ENCODE peak calls at places on chromosome 11, in seven cellular contexts. One of them, this sample, is unnamed.

GRCh38 chr11:115606223-115607220 is 102.3 kb upstream of the CADM1 start:
- DNase-seq in adrenal gland: peak; percentile 53
- DNase-seq in ovary: peak; percentile 53
- DNase-seq in esophagus muscularis mucosa: no peak
- DNase-seq in psoas muscle: peak; percentile 33
- DNase-seq in left ventricle myocardium inferior: peak; percentile 62
- DNase-seq in right atrium auricular region: peak; percentile 62
- DNase-seq in this sample: peak; percentile 40

GRCh38 chr11:46295312-46295995 is 18.0 kb downstream of the CREB3L1 start:
- DNase-seq in left ventricle myocardium inferior: peak; percentile 81
- DNase-seq in psoas muscle: peak; percentile 81
- DNase-seq in adrenal gland: peak; percentile 83
- DNase-seq in right atrium auricular region: no peak
- DNase-seq in ovary: peak; percentile 85
- DNase-seq in esophagus muscularis mucosa: no peak
- DNase-seq in this sample: peak; percentile 87

GRCh38 chr11:24754406-24754805 is 257.6 kb downstream of the LUZP2 start:
- DNase-seq in adrenal gland: no peak
- DNase-seq in left ventricle myocardium inferior: no peak
- DNase-seq in ovary: no peak
- DNase-seq in esophagus muscularis mucosa: no peak
- DNase-seq in psoas muscle: no peak
- DNase-seq in right atrium auricular region: no peak
- DNase-seq in this sample: no peak

GRCh38 chr11:69909561-69910518 is 90.6 kb upstream of the FGF3 start:
- DNase-seq in adrenal gland: no peak
- DNase-seq in left ventricle myocardium inferior: no peak
- DNase-seq in esophagus muscularis mucosa: no peak
- DNase-seq in psoas muscle: no peak
- DNase-seq in ovary: no peak
- DNase-seq in right atrium auricular region: no peak
- DNase-seq in this sample: no peak

GRCh38 chr11:128313931-128314330 is 273.4 kb downstream of the ETS1 start:
- DNase-seq in adrenal gland: no peak
- DNase-seq in ovary: no peak
- DNase-seq in left ventricle myocardium inferior: no peak
- DNase-seq in esophagus muscularis mucosa: peak; percentile 5
- DNase-seq in psoas muscle: no peak
- DNase-seq in right atrium auricular region: no peak
- DNase-seq in this sample: no peak

GRCh38 chr11:96284917-96285316 is 58.1 kb downstream of the MAML2 start:
- DNase-seq in psoas muscle: no peak
- DNase-seq in adrenal gland: no peak
- DNase-seq in ovary: no peak
- DNase-seq in right atrium auricular region: no peak
- DNase-seq in esophagus muscularis mucosa: no peak
- DNase-seq in left ventricle myocardium inferior: no peak
- DNase-seq in this sample: no peak

GRCh38 chr11:105124756-105125155 is 14.8 kb downstream of the CARD18 start:
- DNase-seq in left ventricle myocardium inferior: no peak
- DNase-seq in psoas muscle: no peak
- DNase-seq in right atrium auricular region: no peak
- DNase-seq in ovary: no peak
- DNase-seq in adrenal gland: no peak
- DNase-seq in esophagus muscularis mucosa: no peak
- DNase-seq in this sample: no peak

GRCh38 chr11:76665172-76665571 is 5.4 kb downstream of the LRRC32 start:
- DNase-seq in ovary: no peak
- DNase-seq in right atrium auricular region: no peak
- DNase-seq in adrenal gland: no peak
- DNase-seq in esophagus muscularis mucosa: no peak
- DNase-seq in left ventricle myocardium inferior: no peak
- DNase-seq in psoas muscle: no peak
- DNase-seq in this sample: no peak

GRCh38 chr11:102757823-102758549 is 22.4 kb downstream of the MMP10 start:
- DNase-seq in right atrium auricular region: no peak
- DNase-seq in ovary: no peak
- DNase-seq in esophagus muscularis mucosa: no peak
- DNase-seq in left ventricle myocardium inferior: no peak
- DNase-seq in psoas muscle: no peak
- DNase-seq in adrenal gland: no peak
- DNase-seq in this sample: no peak

GRCh38 chr11:85232559-85232958 is 394.6 kb downstream of the DLG2 start:
- DNase-seq in left ventricle myocardium inferior: no peak
- DNase-seq in right atrium auricular region: no peak
- DNase-seq in psoas muscle: no peak
- DNase-seq in adrenal gland: no peak
- DNase-seq in esophagus muscularis mucosa: no peak
- DNase-seq in ovary: no peak
- DNase-seq in this sample: no peak

GRCh38 chr11:643849-644738 is 7.0 kb downstream of the DRD4 start:
- DNase-seq in right atrium auricular region: no peak
- DNase-seq in ovary: no peak
- DNase-seq in psoas muscle: no peak
- DNase-seq in esophagus muscularis mucosa: no peak
- DNase-seq in left ventricle myocardium inferior: no peak
- DNase-seq in adrenal gland: no peak
- DNase-seq in this sample: no peak

GRCh38 chr11:94302806-94303205 is 1.6 kb upstream of the IZUMO1R start:
- DNase-seq in adrenal gland: no peak
- DNase-seq in left ventricle myocardium inferior: no peak
- DNase-seq in esophagus muscularis mucosa: no peak
- DNase-seq in right atrium auricular region: no peak
- DNase-seq in ovary: no peak
- DNase-seq in psoas muscle: no peak
- DNase-seq in this sample: no peak

GRCh38 chr11:29119691-29120328 is 897.0 kb downstream of the KCNA4 start:
- DNase-seq in esophagus muscularis mucosa: no peak
- DNase-seq in adrenal gland: no peak
- DNase-seq in ovary: no peak
- DNase-seq in right atrium auricular region: no peak
- DNase-seq in psoas muscle: no peak
- DNase-seq in left ventricle myocardium inferior: no peak
- DNase-seq in this sample: peak; percentile 96

GRCh38 chr11:47863189-47863892 is 15.2 kb upstream of the NUP160 start:
- DNase-seq in adrenal gland: no peak
- DNase-seq in right atrium auricular region: no peak
- DNase-seq in psoas muscle: no peak
- DNase-seq in left ventricle myocardium inferior: no peak
- DNase-seq in ovary: no peak
- DNase-seq in esophagus muscularis mucosa: no peak
- DNase-seq in this sample: peak; percentile 94

GRCh38 chr11:69447786-69448185 is 33.7 kb upstream of the LINC01488 start:
- DNase-seq in right atrium auricular region: no peak
- DNase-seq in left ventricle myocardium inferior: peak; percentile 8
- DNase-seq in psoas muscle: no peak
- DNase-seq in adrenal gland: no peak
- DNase-seq in esophagus muscularis mucosa: no peak
- DNase-seq in ovary: no peak
- DNase-seq in this sample: peak; percentile 47

GRCh38 chr11:78145511-78146030 is 6.1 kb upstream of the ALG8 start:
- DNase-seq in esophagus muscularis mucosa: no peak
- DNase-seq in ovary: no peak
- DNase-seq in left ventricle myocardium inferior: no peak
- DNase-seq in psoas muscle: no peak
- DNase-seq in adrenal gland: no peak
- DNase-seq in right atrium auricular region: no peak
- DNase-seq in this sample: no peak

GRCh38 chr11:61875698-61876097 is 15.6 kb downstream of the FADS3 start:
- DNase-seq in adrenal gland: no peak
- DNase-seq in ovary: no peak
- DNase-seq in esophagus muscularis mucosa: no peak
- DNase-seq in right atrium auricular region: no peak
- DNase-seq in psoas muscle: no peak
- DNase-seq in left ventricle myocardium inferior: no peak
- DNase-seq in this sample: no peak

GRCh38 chr11:44901120-44901519 is 49.6 kb downstream of the TP53I11 start:
- DNase-seq in ovary: no peak
- DNase-seq in left ventricle myocardium inferior: no peak
- DNase-seq in esophagus muscularis mucosa: no peak
- DNase-seq in psoas muscle: no peak
- DNase-seq in adrenal gland: no peak
- DNase-seq in right atrium auricular region: no peak
- DNase-seq in this sample: no peak

GRCh38 chr11:74397531-74398243 is 546 bp downstream of the PGM2L1 start:
- DNase-seq in ovary: no peak
- DNase-seq in esophagus muscularis mucosa: no peak
- DNase-seq in adrenal gland: no peak
- DNase-seq in left ventricle myocardium inferior: no peak
- DNase-seq in psoas muscle: peak; percentile 24
- DNase-seq in right atrium auricular region: no peak
- DNase-seq in this sample: peak; percentile 23

GRCh38 chr11:36091256-36091811 is 147.5 kb downstream of the LDLRAD3 start:
- DNase-seq in right atrium auricular region: no peak
- DNase-seq in adrenal gland: no peak
- DNase-seq in ovary: no peak
- DNase-seq in esophagus muscularis mucosa: no peak
- DNase-seq in psoas muscle: no peak
- DNase-seq in left ventricle myocardium inferior: no peak
- DNase-seq in this sample: peak; percentile 45

GRCh38 chr11:45922425-45923082 is at the start of gene LARGE2:
- DNase-seq in left ventricle myocardium inferior: peak; percentile 8
- DNase-seq in adrenal gland: peak; percentile 57
- DNase-seq in esophagus muscularis mucosa: no peak
- DNase-seq in psoas muscle: no peak
- DNase-seq in right atrium auricular region: no peak
- DNase-seq in ovary: no peak
- DNase-seq in this sample: no peak

DNA sequence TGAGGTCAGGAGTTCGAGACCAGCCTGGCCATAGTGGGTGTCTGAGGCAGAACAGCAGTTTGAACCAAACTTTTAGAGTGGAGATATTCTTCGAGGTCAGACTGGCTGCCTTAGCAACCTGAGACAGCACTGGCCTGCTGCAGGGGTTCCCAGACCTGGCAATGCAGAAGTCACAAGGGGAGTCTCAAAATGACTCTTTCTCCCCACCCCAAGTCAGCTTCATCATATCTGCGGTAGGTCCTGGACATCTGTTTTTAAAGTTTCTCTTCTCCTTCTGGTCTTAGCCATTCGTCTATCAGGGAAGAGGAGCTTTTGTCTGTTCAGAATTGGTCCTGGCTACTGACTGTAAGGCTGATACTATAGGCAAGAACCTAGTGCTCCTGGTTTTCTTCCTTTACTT is 14.5 kb upstream of the CLMP start:
- DNase-seq in adrenal gland: no peak
- DNase-seq in esophagus muscularis mucosa: no peak
- DNase-seq in left ventricle myocardium inferior: no peak
- DNase-seq in right atrium auricular region: no peak
- DNase-seq in ovary: no peak
- DNase-seq in psoas muscle: no peak
- DNase-seq in this sample: no peak
- H3K27me3 ChIP-seq in adrenal gland: no peaks in the 10 kb centered on the region
- H3K27me3 ChIP-seq in esophagus muscularis mucosa: no peaks in the 10 kb centered on the region
- H3K27me3 ChIP-seq in left ventricle myocardium inferior: peaks cover 65% of the 10 kb centered on the region
- H3K27me3 ChIP-seq in right atrium auricular region: no peaks in the 10 kb centered on the region
- H3K27me3 ChIP-seq in ovary: no peaks in the 10 kb centered on the region
- H3K27me3 ChIP-seq in psoas muscle: no peaks in the 10 kb centered on the region
- H3K27me3 ChIP-seq in this sample: no peaks in the 10 kb centered on the region

GRCh38 chr11:18844753-18845367 is 53.3 kb upstream of the PTPN5 start:
- DNase-seq in adrenal gland: no peak
- DNase-seq in esophagus muscularis mucosa: no peak
- DNase-seq in right atrium auricular region: no peak
- DNase-seq in ovary: no peak
- DNase-seq in left ventricle myocardium inferior: no peak
- DNase-seq in psoas muscle: no peak
- DNase-seq in this sample: peak; percentile 1
- H3K4me1 ChIP-seq in adrenal gland: no peaks in the 10 kb centered on the region
- H3K4me1 ChIP-seq in esophagus muscularis mucosa: no peaks in the 10 kb centered on the region
- H3K4me1 ChIP-seq in right atrium auricular region: no peaks in the 10 kb centered on the region
- H3K4me1 ChIP-seq in ovary: no peaks in the 10 kb centered on the region
- H3K4me1 ChIP-seq in left ventricle myocardium inferior: no peaks in the 10 kb centered on the region
- H3K4me1 ChIP-seq in psoas muscle: no peaks in the 10 kb centered on the region
- H3K4me1 ChIP-seq in this sample: no peaks in the 10 kb centered on the region

DNA sequence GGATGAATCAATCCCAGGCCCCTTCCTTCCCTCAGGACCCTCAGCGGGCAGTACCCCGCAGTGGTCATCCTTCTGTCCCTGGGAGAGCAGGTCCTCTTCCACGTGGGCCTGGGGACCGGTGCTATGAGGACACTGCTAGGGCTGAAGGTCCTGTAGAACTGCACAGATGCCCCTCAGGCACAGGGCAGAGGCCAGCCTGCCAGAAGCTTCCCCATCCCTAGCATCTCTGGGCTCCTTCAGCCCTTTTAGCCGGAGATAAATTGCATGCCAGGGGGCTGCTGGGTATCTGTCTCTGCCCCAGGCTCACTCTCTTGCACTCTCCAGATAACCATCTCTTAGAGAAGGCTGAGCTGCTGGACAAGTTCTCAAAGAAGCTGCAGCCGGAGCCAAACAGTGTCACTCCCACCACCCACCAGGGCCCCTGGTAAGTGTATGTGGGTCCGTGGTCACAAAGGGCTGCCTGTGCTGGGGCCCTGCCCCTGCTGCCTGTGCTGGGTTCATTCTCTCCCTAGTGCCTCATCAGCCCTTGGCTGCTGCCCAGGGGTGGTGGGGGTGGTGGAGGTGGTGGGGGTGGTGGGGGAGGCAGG is 2.3 kb downstream of the ATG16L2 start:
- DNase-seq in right atrium auricular region: no peak
- DNase-seq in ovary: no peak
- DNase-seq in psoas muscle: no peak
- DNase-seq in left ventricle myocardium inferior: no peak
- DNase-seq in adrenal gland: no peak
- DNase-seq in esophagus muscularis mucosa: no peak
- DNase-seq in this sample: no peak
- H3K4me3 ChIP-seq in right atrium auricular region: no peak overlapping the region
- H3K4me3 ChIP-seq in ovary: no peak overlapping the region
- H3K4me3 ChIP-seq in psoas muscle: no peak overlapping the region
- H3K4me3 ChIP-seq in left ventricle myocardium inferior: peak overlapping the region; percentile 88
- H3K4me3 ChIP-seq in adrenal gland: no peak overlapping the region
- H3K4me3 ChIP-seq in esophagus muscularis mucosa: no peak overlapping the region
- H3K4me3 ChIP-seq in this sample: no peak overlapping the region

DNA sequence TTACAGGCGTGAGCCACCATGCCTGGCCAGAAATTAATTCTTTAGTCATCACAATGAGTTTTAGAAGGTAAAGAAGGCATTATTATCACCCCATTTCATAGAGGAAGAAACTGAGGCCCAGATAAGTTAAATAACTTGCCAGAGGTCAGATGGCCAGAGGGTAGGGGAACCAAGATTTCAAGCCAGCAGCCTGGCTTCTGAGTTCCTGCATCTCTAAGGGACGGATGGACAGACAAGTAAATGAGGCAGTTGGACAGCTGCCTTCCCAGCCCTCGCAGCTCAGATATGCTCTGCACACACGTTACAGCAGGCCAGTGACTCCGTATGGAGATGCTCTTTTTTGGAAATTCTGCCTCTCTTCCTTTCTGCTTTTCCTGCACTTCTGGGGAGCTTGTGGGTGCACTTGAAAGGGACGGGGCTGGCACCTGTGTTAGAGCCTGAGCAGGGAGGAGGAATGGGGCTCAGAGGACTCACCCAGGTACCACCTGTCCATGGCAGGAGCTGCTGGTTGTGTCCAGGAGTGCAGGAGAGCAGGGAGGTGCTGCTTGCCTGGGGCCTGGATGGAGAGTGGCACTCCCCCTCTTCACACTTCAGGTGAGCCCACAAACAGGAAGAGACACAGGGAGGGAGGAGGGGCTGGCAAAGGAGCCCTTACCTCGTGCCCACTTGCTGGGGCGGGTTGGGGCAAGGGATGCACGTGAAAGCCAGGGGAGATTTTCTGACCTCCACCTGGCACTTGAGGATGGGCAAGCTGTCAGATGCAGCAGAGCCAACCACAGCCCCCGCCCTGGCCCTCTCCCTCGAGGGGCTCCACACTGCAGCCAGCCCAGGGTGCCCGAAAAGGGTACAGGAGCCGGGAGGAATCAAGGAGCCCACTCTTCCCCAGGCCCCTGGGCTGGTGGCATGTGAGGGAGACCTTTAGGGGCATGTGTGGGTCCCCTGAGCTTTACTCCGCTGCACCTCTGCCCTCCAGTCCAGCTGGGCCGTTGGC is 3.3 kb upstream of the FXYD2 start:
- DNase-seq in ovary: peak; percentile 7
- DNase-seq in left ventricle myocardium inferior: no peak
- DNase-seq in psoas muscle: no peak
- DNase-seq in adrenal gland: peak; percentile 13
- DNase-seq in right atrium auricular region: no peak
- DNase-seq in esophagus muscularis mucosa: no peak
- DNase-seq in this sample: no peak
- H3K27me3 ChIP-seq in ovary: no peaks in the 10 kb centered on the region
- H3K27me3 ChIP-seq in left ventricle myocardium inferior: peaks cover 10% of the 10 kb centered on the region
- H3K27me3 ChIP-seq in psoas muscle: no peaks in the 10 kb centered on the region
- H3K27me3 ChIP-seq in adrenal gland: no peaks in the 10 kb centered on the region
- H3K27me3 ChIP-seq in right atrium auricular region: no peaks in the 10 kb centered on the region
- H3K27me3 ChIP-seq in esophagus muscularis mucosa: peaks cover 56% of the 10 kb centered on the region
- H3K27me3 ChIP-seq in this sample: no peaks in the 10 kb centered on the region

This sample was measured in SJSA1.